ENCODE peak calls at places on chromosomes 5 and 9, in four cellular contexts. W, F, H and D are unnamed samples.

GRCh38 chr5:67900515-67900914 is 315.0 kb upstream of the PIK3R1 start:
- DNase-seq in W (no peak), F (peak), H (no peak), D (peak)

GRCh38 chr5:82335807-82336206 is 57.7 kb upstream of the RPS23 start:
- DNase-seq in F (no peak), W (peak), H (no peak), D (no peak)

GRCh38 chr9:7534211-7534935 is 265.2 kb downstream of the DMAC1 start:
- DNase-seq in W (no peak), F (no peak), H (no peak), D (no peak)

GRCh38 chr9:98502976-98503325 is 205.8 kb downstream of the GABBR2 start:
- DNase-seq in H (no peak), W (peak), F (no peak), D (no peak)

GRCh38 chr5:120869831-120870230 is 405.7 kb downstream of the PRR16 start:
- DNase-seq in H (no peak), F (no peak), W (no peak), D (no peak)

GRCh38 chr9:135051316-135052038 is 36.0 kb upstream of the OLFM1 start:
- DNase-seq in H (no peak), F (no peak), W (no peak), D (no peak)

GRCh38 chr9:116596646-116597045 is 90.5 kb upstream of the TRIM32 start:
- DNase-seq in H (no peak), F (no peak), W (peak), D (no peak)

GRCh38 chr5:132387649-132388117 is 18.2 kb downstream of the SLC22A5 start:
- DNase-seq in F (peak), W (peak), H (peak), D (peak)

GRCh38 chr5:9454012-9454481 is 91.8 kb downstream of the SEMA5A start:
- DNase-seq in H (no peak), W (peak), F (no peak), D (no peak)

GRCh38 chr5:136424835-136425694 is 59.7 kb upstream of the TRPC7 start:
- DNase-seq in F (no peak), H (peak), W (peak), D (peak)

GRCh38 chr5:180173875-180174586 is 35.0 kb downstream of the RASGEF1C start:
- DNase-seq in F (no peak), H (no peak), W (peak), D (no peak)

GRCh38 chr9:126649477-126649876 is 35.7 kb downstream of the LMX1B start:
- DNase-seq in H (no peak), W (no peak), F (no peak), D (no peak)

GRCh38 chr9:91711755-91712591 is 238.1 kb downstream of the ROR2 start:
- DNase-seq in H (no peak), F (no peak), W (no peak), D (no peak)

GRCh38 chr5:175797521-175798038 is 73.8 kb upstream of the CPLX2 start:
- DNase-seq in W (no peak), F (no peak), H (peak), D (no peak)

GRCh38 chr5:93676707-93677106 is 64.7 kb downstream of the POU5F2 start:
- DNase-seq in H (no peak), W (no peak), F (no peak), D (no peak)

GRCh38 chr5:178240772-178241171 is 8.2 kb upstream of the PHYKPL start:
- DNase-seq in H (no peak), W (no peak), F (no peak), D (no peak)

GRCh38 chr9:109161471-109161870 is 5.6 kb downstream of the FRRS1L start:
- DNase-seq in H (no peak), W (no peak), F (no peak), D (no peak)

GRCh38 chr5:133427121-133427777 is 185.1 kb downstream of the FSTL4 start:
- DNase-seq in W (no peak), F (no peak), H (no peak), D (no peak)

GRCh38 chr9:27162045-27162444 is 53.0 kb downstream of the TEK start:
- DNase-seq in H (no peak), F (no peak), W (peak), D (peak)

GRCh38 chr5:135894789-135895188 is 852 bp downstream of the IL9 start:
- DNase-seq in W (no peak), H (no peak), F (no peak), D (no peak)

GRCh38 chr5:134873494-134873893 is 677 bp upstream of the TXNDC15 start:
- DNase-seq in F (no peak), W (peak), H (no peak), D (no peak)

GRCh38 chr5:171520300-171521170 is 101.1 kb downstream of the FGF18 start:
- DNase-seq in F (no peak), H (no peak), W (peak), D (no peak)

DNA sequence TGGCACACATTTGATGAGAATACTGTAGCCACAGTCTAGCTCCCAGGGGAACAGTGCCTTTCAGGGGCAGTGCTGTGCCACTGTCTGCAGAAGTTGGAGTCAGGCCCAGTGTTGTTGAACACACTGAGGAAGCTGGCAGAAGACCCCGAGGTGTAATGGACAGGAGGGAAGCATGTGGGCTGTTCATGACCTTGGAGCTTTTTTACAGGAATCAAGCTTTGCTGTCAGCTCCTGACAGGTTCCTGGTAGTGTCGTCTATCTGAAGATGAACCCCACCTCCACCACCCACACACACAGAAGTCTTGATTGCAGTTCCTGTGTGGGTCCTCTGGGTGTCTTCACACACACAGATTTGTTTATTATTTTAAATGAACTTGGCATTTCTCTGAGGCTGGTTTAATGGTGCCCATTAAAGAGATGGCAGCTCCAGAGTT is 40.3 kb upstream of the TNFAIP8 start:
- DNase-seq in W (peak), H (no peak), F (no peak), D (no peak)
- TF ChIP-seq CTCF in W (peak), H (no peak), F (peak), D (peak)

GRCh38 chr9:4929917-4930316 is 55.2 kb upstream of the JAK2 start:
- DNase-seq in H (no peak), W (peak), F (no peak), D (no peak)

GRCh38 chr9:4923580-4924544 is 61.2 kb upstream of the JAK2 start:
- DNase-seq in H (no peak), F (no peak), W (peak), D (no peak)

GRCh38 chr9:4926239-4926638 is 58.8 kb upstream of the JAK2 start:
- DNase-seq in F (no peak), H (no peak), W (no peak), D (no peak)

GRCh38 chr9:4927701-4928100 is 57.4 kb upstream of the JAK2 start:
- DNase-seq in F (no peak), W (no peak), H (no peak), D (no peak)

DNA sequence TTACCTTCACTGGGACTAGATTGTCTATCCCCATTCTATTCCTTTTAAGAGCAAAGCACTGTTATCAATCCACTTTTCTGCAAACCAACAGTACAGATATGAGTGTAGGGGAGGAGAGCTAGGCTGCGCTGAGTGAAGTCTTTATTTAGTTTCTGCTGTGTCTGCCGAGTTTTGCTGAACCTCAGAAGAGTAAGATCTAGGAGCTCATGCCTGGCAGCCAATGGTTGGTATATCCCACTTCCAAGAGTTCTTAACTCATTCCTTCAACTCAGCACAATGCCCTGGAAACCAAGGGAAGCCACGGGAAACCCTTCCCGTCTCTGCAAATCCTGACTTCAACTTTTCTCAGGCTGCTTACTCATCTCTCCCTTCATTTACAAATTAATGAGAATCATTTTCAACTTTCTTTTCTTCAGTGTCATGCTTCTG is 58.0 kb upstream of the JAK2 start:
- DNase-seq in H (no peak), F (no peak), W (peak), D (no peak)
- H3K4me3 ChIP-seq in H (no peak), F (no peak), W (no peak), D (no peak)

DNA sequence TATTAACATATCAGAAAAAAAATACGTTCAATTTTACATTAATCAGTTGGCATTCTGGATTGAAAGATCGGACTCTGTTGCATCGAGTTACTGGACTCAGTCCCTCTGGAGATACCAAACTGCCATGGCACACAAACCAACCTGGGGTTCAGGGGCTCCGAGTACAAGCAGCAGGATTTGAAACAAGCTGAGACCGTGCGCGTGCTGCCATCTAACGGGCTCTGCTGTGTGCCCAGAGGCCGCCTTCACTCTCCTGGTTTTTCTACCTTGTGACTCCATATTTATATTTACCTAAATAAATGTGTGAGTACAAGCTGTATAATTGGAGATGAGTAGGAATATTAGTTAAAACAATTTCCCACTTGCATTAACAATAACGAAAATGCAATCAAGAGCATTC is 48.2 kb downstream of the ANXA1 start:
- DNase-seq in W (peak), H (no peak), F (no peak), D (no peak)
- TF ChIP-seq CTCF in W (peak), H (peak), F (peak), D (peak)

DNA sequence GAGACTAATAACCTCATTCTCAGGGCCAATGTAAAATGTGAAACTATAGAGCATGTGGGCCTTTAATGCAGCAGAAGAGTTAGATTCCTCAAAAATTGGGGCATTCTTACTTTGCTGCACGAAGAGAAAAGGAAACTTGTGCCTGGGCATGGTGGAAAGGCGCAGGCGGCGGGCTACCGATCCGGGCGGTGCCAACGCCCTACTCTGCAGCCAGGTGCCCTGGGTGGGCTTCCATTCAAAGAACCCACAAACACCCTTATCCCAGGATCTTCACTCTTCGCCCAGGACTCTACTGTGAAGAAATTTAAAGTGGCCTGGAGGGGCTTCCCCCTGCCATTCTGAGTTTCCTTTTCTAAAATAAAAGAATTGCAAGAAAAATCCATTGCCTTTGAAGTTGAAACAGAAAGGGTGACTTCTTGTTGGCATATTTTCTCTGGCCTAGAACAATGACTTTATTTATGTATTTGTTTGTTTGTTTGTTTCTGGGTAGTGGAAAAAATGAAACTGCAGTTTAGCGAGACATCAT is 124.9 kb downstream of the TMEM161B start:
- DNase-seq in F (no peak), H (no peak), W (no peak), D (no peak)
- H3K4me3 ChIP-seq in F (no peak), H (no peak), W (no peak), D (peak)

DNA sequence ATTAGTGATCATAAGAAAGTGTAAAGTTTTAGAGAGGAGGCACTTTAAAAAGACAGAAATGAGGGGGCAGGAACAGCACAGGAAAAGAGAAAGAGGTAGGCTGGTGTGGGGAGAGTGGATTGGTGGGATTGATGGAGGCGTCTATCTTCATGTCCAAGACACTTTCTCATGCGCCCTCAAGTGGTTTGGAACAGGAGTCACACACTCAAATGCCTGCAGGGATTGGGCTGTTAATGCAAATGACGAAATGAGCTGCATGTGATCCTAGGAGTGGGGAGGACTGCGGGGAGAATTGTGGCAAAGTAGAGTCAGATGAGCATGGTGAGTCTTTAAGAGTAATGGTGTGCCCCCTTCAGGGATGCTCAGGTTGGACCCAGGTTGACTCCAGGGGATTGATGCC is 5.5 kb downstream of the SLC36A3 start:
- DNase-seq in W (no peak), F (peak), H (peak), D (no peak)
- TF ChIP-seq CTCF in W (no peak), F (peak), H (no peak), D (no peak)

DNA sequence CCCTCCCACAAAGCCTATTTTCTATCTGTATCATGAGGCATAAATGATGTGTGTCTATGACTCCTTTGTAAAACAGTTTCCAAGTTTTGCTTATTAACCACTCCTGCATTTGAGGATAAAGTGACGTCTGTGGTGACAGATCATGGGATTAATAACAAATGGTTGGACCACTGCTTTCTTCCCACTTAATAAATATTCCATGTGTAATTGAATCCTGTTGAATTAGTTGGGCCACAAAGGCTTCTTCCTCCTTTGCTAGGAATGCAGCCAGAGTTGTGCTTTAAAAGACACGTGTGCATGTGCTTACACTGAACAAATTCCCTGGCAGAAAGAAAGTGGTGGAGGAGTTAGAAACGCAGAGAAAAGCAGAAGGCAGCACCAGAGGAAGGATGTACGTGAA is 150.3 kb downstream of the ACTBL2 start:
- DNase-seq in F (no peak), W (no peak), H (no peak), D (no peak)
- H3K4me3 ChIP-seq in F (no peak), W (no peak), H (no peak), D (no peak)

GRCh38 chr9:94443039-94443722 is 111.7 kb upstream of the PCAT7 start:
- DNase-seq in W (no peak), H (no peak), F (no peak), D (no peak)
- TF ChIP-seq CTCF in W (no peak), H (no peak), F (no peak), D (no peak)

DNA sequence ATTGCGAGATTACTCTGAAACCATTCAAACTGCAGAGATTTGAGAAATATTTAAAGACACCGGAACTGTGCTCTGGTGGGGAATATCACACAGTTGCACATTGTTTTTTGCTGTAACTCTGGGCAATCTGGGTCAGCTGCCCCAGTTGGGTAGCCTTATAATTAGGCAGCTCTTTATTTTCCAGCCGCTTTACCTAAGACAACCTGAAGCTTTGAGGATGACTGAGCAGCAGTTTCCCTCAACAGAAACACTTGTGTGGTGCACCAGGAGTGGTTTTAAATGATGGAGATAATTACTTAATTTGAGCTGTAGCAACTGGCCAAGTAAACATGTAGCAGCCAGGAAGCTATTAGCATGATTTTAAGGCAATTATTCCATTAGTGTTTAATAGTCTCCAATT is 2.9 kb downstream of the PLCXD3 start:
- DNase-seq in W (no peak), H (no peak), F (no peak), D (no peak)
- H3K4me3 ChIP-seq in W (no peak), H (no peak), F (no peak), D (no peak)

DNA sequence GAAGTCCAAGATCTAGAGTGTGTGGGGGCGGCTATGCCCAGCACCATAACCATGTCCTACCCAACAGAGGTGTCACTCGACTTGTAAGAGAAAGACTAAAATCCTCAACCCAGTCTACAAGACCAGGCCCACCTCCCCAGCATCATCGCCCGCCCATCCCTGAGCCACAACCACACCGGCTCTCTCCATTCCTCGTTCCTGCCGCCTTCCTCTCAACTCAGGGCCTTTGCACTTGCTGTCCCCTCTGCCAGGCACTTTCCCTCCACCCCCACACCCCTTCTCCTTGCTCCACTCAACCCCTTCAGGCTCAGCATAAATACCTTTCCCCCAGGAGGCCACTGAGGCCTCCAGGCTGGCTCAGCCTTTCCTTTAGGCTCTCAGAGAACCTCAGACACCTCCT is 69.3 kb downstream of the PAX5 start:
- DNase-seq in H (no peak), F (no peak), W (no peak), D (no peak)
- TF ChIP-seq CTCF in H (no peak), F (no peak), W (no peak), D (no peak)

GRCh38 chr5:1008451-1009358 is at the start of gene NKD2:
- DNase-seq in F (no peak), H (no peak), W (no peak), D (no peak)
- H3K4me3 ChIP-seq in F (no peak), H (no peak), W (peak), D (peak)